ENCODE peak calls at places on chromosomes 11 and 22, in seven cellular contexts. One of them, this sample, is unnamed.

GRCh38 chr22:30232716-30233218 is 13.8 kb downstream of the LIF start:
- DNase-seq in CD8-positive, alpha-beta T cell: no peak
- DNase-seq in fibroblast of mammary gland: peak
- DNase-seq in esophagus squamous epithelium: no peak
- DNase-seq in mesenchymal stem cell: no peak
- DNase-seq in NB4: no peak
- DNase-seq in psoas muscle: no peak
- DNase-seq in this sample: no peak

GRCh38 chr22:43862074-43862881 is at the start of gene SULT4A1:
- DNase-seq in CD8-positive, alpha-beta T cell: no peak
- DNase-seq in fibroblast of mammary gland: peak
- DNase-seq in esophagus squamous epithelium: no peak
- DNase-seq in mesenchymal stem cell: peak
- DNase-seq in NB4: no peak
- DNase-seq in psoas muscle: no peak
- DNase-seq in this sample: no peak

GRCh38 chr22:20246368-20247009 is 21.6 kb downstream of the RTN4R start:
- DNase-seq in CD8-positive, alpha-beta T cell: no peak
- DNase-seq in fibroblast of mammary gland: no peak
- DNase-seq in esophagus squamous epithelium: no peak
- DNase-seq in mesenchymal stem cell: no peak
- DNase-seq in NB4: no peak
- DNase-seq in psoas muscle: no peak
- DNase-seq in this sample: no peak

GRCh38 chr11:58577441-58578135 is 1.3 kb upstream of the ZFP91 start:
- DNase-seq in CD8-positive, alpha-beta T cell: peak
- DNase-seq in fibroblast of mammary gland: peak
- DNase-seq in esophagus squamous epithelium: peak
- DNase-seq in mesenchymal stem cell: peak
- DNase-seq in NB4: peak
- DNase-seq in psoas muscle: peak
- DNase-seq in this sample: peak

GRCh38 chr22:37951305-37951704 is 2.1 kb downstream of the C22orf23 start:
- DNase-seq in CD8-positive, alpha-beta T cell: no peak
- DNase-seq in fibroblast of mammary gland: peak
- DNase-seq in esophagus squamous epithelium: no peak
- DNase-seq in mesenchymal stem cell: peak
- DNase-seq in NB4: peak
- DNase-seq in psoas muscle: no peak
- DNase-seq in this sample: no peak

GRCh38 chr11:118223992-118224391 is 819 bp downstream of the JAML start:
- DNase-seq in CD8-positive, alpha-beta T cell: no peak
- DNase-seq in fibroblast of mammary gland: no peak
- DNase-seq in esophagus squamous epithelium: no peak
- DNase-seq in mesenchymal stem cell: no peak
- DNase-seq in NB4: no peak
- DNase-seq in psoas muscle: no peak
- DNase-seq in this sample: no peak

GRCh38 chr22:38543822-38544221 is 26.2 kb downstream of the DMC1 start:
- DNase-seq in CD8-positive, alpha-beta T cell: no peak
- DNase-seq in fibroblast of mammary gland: no peak
- DNase-seq in esophagus squamous epithelium: no peak
- DNase-seq in mesenchymal stem cell: no peak
- DNase-seq in NB4: no peak
- DNase-seq in psoas muscle: no peak
- DNase-seq in this sample: no peak

GRCh38 chr11:65559951-65560537 is 1.9 kb upstream of the LTBP3 start:
- DNase-seq in CD8-positive, alpha-beta T cell: no peak
- DNase-seq in fibroblast of mammary gland: peak
- DNase-seq in esophagus squamous epithelium: no peak
- DNase-seq in mesenchymal stem cell: peak
- DNase-seq in NB4: no peak
- DNase-seq in psoas muscle: no peak
- DNase-seq in this sample: no peak

GRCh38 chr22:44112191-44112590 is 68.5 kb upstream of the PARVG start:
- DNase-seq in CD8-positive, alpha-beta T cell: no peak
- DNase-seq in fibroblast of mammary gland: no peak
- DNase-seq in esophagus squamous epithelium: no peak
- DNase-seq in mesenchymal stem cell: no peak
- DNase-seq in NB4: no peak
- DNase-seq in psoas muscle: no peak
- DNase-seq in this sample: no peak

GRCh38 chr11:35003658-35004057 is 87.2 kb downstream of the PDHX start:
- DNase-seq in CD8-positive, alpha-beta T cell: no peak
- DNase-seq in fibroblast of mammary gland: peak
- DNase-seq in esophagus squamous epithelium: no peak
- DNase-seq in mesenchymal stem cell: no peak
- DNase-seq in NB4: no peak
- DNase-seq in psoas muscle: no peak
- DNase-seq in this sample: no peak

GRCh38 chr11:13135385-13136271 is 126.5 kb downstream of the RASSF10 start:
- DNase-seq in CD8-positive, alpha-beta T cell: no peak
- DNase-seq in fibroblast of mammary gland: peak
- DNase-seq in esophagus squamous epithelium: no peak
- DNase-seq in mesenchymal stem cell: peak
- DNase-seq in NB4: no peak
- DNase-seq in psoas muscle: no peak
- DNase-seq in this sample: no peak

GRCh38 chr11:99682646-99683045 is 661.9 kb downstream of the CNTN5 start:
- DNase-seq in CD8-positive, alpha-beta T cell: no peak
- DNase-seq in fibroblast of mammary gland: no peak
- DNase-seq in esophagus squamous epithelium: no peak
- DNase-seq in mesenchymal stem cell: no peak
- DNase-seq in NB4: no peak
- DNase-seq in psoas muscle: no peak
- DNase-seq in this sample: no peak
- H3K4me3 ChIP-seq in CD8-positive, alpha-beta T cell: no peak
- H3K4me3 ChIP-seq in fibroblast of mammary gland: no peak
- H3K4me3 ChIP-seq in esophagus squamous epithelium: no peak
- H3K4me3 ChIP-seq in mesenchymal stem cell: no peak
- H3K4me3 ChIP-seq in NB4: no peak
- H3K4me3 ChIP-seq in psoas muscle: no peak
- H3K4me3 ChIP-seq in this sample: no peak

GRCh38 chr11:112454841-112455240 is 194.2 kb upstream of the PLET1 start:
- DNase-seq in CD8-positive, alpha-beta T cell: no peak
- DNase-seq in fibroblast of mammary gland: no peak
- DNase-seq in esophagus squamous epithelium: no peak
- DNase-seq in mesenchymal stem cell: no peak
- DNase-seq in NB4: no peak
- DNase-seq in psoas muscle: no peak
- DNase-seq in this sample: no peak
- H3K4me3 ChIP-seq in CD8-positive, alpha-beta T cell: no peak
- H3K4me3 ChIP-seq in fibroblast of mammary gland: no peak
- H3K4me3 ChIP-seq in esophagus squamous epithelium: no peak
- H3K4me3 ChIP-seq in mesenchymal stem cell: no peak
- H3K4me3 ChIP-seq in NB4: no peak
- H3K4me3 ChIP-seq in psoas muscle: no peak
- H3K4me3 ChIP-seq in this sample: no peak

DNA sequence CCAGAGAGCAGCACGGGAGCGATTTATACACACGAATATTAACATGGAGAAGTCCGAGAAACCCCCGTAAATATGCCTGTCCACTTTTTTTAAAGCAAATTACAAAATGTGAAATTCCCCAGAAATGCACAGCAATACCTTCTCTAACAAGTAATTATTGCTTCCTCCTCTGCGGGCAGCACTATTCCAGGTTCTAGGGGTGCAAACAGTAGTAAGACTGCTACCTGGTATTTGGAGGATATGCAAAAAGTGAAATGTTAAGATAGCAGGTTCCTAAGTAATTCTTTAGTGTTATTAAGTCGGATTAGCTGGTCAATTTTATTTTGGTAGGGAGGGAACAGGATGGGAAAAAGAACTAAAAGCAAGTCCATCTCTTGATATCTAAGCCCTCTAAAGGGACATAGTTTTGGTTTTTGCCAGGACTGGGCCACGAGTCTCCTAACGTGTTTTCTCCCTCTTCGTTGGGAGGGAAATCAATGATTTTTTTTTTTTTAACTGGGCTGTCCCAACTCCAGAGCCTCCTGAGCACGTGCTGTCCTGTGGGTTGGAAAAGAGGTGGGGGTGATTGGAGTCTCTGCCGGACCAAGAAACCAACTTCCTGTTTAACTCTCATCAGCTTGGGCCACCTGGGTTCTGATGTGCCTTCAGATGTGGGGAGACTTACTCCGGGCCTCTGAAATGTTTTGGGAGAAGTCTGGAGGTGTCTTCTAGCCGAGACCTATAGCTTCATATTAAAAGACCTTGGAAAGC is 1.7 kb upstream of the XBP1 start:
- DNase-seq in CD8-positive, alpha-beta T cell: no peak
- DNase-seq in fibroblast of mammary gland: peak
- DNase-seq in esophagus squamous epithelium: no peak
- DNase-seq in mesenchymal stem cell: no peak
- DNase-seq in NB4: peak
- DNase-seq in psoas muscle: no peak
- DNase-seq in this sample: peak
- H3K4me3 ChIP-seq in CD8-positive, alpha-beta T cell: peak
- H3K4me3 ChIP-seq in fibroblast of mammary gland: no peak
- H3K4me3 ChIP-seq in esophagus squamous epithelium: peak
- H3K4me3 ChIP-seq in mesenchymal stem cell: peak
- H3K4me3 ChIP-seq in NB4: peak
- H3K4me3 ChIP-seq in psoas muscle: peak
- H3K4me3 ChIP-seq in this sample: peak

DNA sequence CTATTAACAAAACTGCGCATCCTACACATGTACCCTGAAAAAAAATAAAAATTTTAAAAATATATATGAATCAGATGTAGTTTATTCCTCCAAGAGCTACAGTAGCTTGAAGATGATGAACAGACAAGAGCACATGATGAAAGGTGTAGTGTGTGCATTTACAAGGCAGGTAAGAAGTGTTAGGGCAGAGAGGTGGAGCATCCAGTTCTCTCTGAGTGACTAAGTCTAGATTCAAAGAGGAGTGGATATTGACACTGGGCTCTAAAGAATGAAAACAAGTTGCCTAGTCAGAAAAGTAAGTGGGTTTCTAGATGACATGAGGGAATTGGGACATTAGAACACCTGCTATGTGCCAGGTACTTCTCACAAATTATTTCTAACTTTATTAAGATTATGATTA is 76.0 kb upstream of the CARD18 start:
- DNase-seq in CD8-positive, alpha-beta T cell: no peak
- DNase-seq in fibroblast of mammary gland: no peak
- DNase-seq in esophagus squamous epithelium: no peak
- DNase-seq in mesenchymal stem cell: no peak
- DNase-seq in NB4: no peak
- DNase-seq in psoas muscle: no peak
- DNase-seq in this sample: no peak
- H3K4me3 ChIP-seq in CD8-positive, alpha-beta T cell: no peak
- H3K4me3 ChIP-seq in fibroblast of mammary gland: no peak
- H3K4me3 ChIP-seq in esophagus squamous epithelium: no peak
- H3K4me3 ChIP-seq in mesenchymal stem cell: no peak
- H3K4me3 ChIP-seq in NB4: no peak
- H3K4me3 ChIP-seq in psoas muscle: no peak
- H3K4me3 ChIP-seq in this sample: no peak

GRCh38 chr11:23976776-23977380 is 520.0 kb upstream of the LUZP2 start:
- DNase-seq in CD8-positive, alpha-beta T cell: no peak
- DNase-seq in fibroblast of mammary gland: peak
- DNase-seq in esophagus squamous epithelium: no peak
- DNase-seq in mesenchymal stem cell: peak
- DNase-seq in NB4: no peak
- DNase-seq in psoas muscle: no peak
- DNase-seq in this sample: no peak

GRCh38 chr11:23974046-23974445 is 522.8 kb upstream of the LUZP2 start:
- DNase-seq in CD8-positive, alpha-beta T cell: no peak
- DNase-seq in fibroblast of mammary gland: no peak
- DNase-seq in esophagus squamous epithelium: no peak
- DNase-seq in mesenchymal stem cell: no peak
- DNase-seq in NB4: no peak
- DNase-seq in psoas muscle: no peak
- DNase-seq in this sample: no peak

GRCh38 chr11:23973244-23973643 is 523.6 kb upstream of the LUZP2 start:
- DNase-seq in CD8-positive, alpha-beta T cell: no peak
- DNase-seq in fibroblast of mammary gland: no peak
- DNase-seq in esophagus squamous epithelium: no peak
- DNase-seq in mesenchymal stem cell: no peak
- DNase-seq in NB4: no peak
- DNase-seq in psoas muscle: no peak
- DNase-seq in this sample: no peak

GRCh38 chr11:23976369-23976768 is 520.5 kb upstream of the LUZP2 start:
- DNase-seq in CD8-positive, alpha-beta T cell: no peak
- DNase-seq in fibroblast of mammary gland: peak
- DNase-seq in esophagus squamous epithelium: no peak
- DNase-seq in mesenchymal stem cell: peak
- DNase-seq in NB4: no peak
- DNase-seq in psoas muscle: no peak
- DNase-seq in this sample: no peak
- H3K4me3 ChIP-seq in CD8-positive, alpha-beta T cell: no peak
- H3K4me3 ChIP-seq in fibroblast of mammary gland: no peak
- H3K4me3 ChIP-seq in esophagus squamous epithelium: no peak
- H3K4me3 ChIP-seq in mesenchymal stem cell: no peak
- H3K4me3 ChIP-seq in NB4: no peak
- H3K4me3 ChIP-seq in psoas muscle: no peak
- H3K4me3 ChIP-seq in this sample: no peak

This sample was measured in Jurkat, Clone E6-1.